ENCODE peak calls at places on chromosome 19, in ten cellular contexts. Y is endothelial cell; D is stimulated activated CD4-positive, alpha-beta T cell treated with anti-CD3 and anti-CD28 coated beads, Interleukin-4, amount 100 ng/mL, for 24 hours; H is GM12892; X is fibroblast of the aortic adventitia; F is ACHN; M is NCI-H774; L is naive thymus-derived CD4-positive, alpha-beta T cell; U is nephron progenitor cell; K is amygdala. N is an unnamed sample.

GRCh38 chr19:30448386-30449130 is 76.4 kb downstream of the ZNF536 start:
- DNase-seq in H (no peak), L (no peak), Y (no peak), K (no peak), X (no peak), U (no peak), M (no peak), D (no peak), F (no peak), N (no peak)

GRCh38 chr19:46374526-46375475 is 27.9 kb downstream of the PPP5C start:
- DNase-seq in F (no peak), U (no peak), L (no peak), X (no peak), Y (no peak), M (no peak), H (no peak), K (no peak), D (no peak), N (no peak)

GRCh38 chr19:45293682-45294081 is 29.0 kb downstream of the CKM start:
- DNase-seq in X (no peak), F (no peak), L (no peak), M (no peak), U (no peak), Y (no peak), K (no peak), D (peak), H (no peak), N (no peak)

GRCh38 chr19:4656102-4656501 is 14.0 kb downstream of the MYDGF start:
- DNase-seq in U (no peak), X (no peak), K (no peak), H (no peak), F (no peak), M (no peak), Y (no peak), L (no peak), D (no peak), N (no peak)

GRCh38 chr19:9729162-9729561 is 39.4 kb downstream of the ZNF846 start:
- DNase-seq in U (no peak), X (no peak), D (no peak), K (no peak), M (no peak), F (no peak), Y (no peak), H (no peak), L (no peak), N (no peak)

GRCh38 chr19:15249912-15250634 is 17.8 kb upstream of the EPHX3 start:
- DNase-seq in K (no peak), Y (no peak), F (no peak), X (peak), M (no peak), H (no peak), U (peak), L (no peak), D (no peak), N (peak)

GRCh38 chr19:7067716-7068115 is 1.8 kb upstream of the ZNF557 start:
- DNase-seq in H (no peak), Y (no peak), D (no peak), L (no peak), X (peak), U (no peak), M (no peak), F (no peak), K (no peak), N (no peak)

GRCh38 chr19:45477713-45478453 is 10.1 kb downstream of the FOSB start:
- DNase-seq in H (no peak), D (peak), K (no peak), X (no peak), F (peak), Y (no peak), M (peak), L (no peak), U (no peak), N (no peak)

GRCh38 chr19:13819242-13819641 is 24.0 kb downstream of the ZSWIM4 start:
- DNase-seq in U (no peak), Y (no peak), H (no peak), M (no peak), X (no peak), K (no peak), F (no peak), L (no peak), D (no peak), N (peak)

GRCh38 chr19:46860125-46860845 is 512 bp upstream of the ARHGAP35 start:
- DNase-seq in Y (peak), L (peak), F (peak), K (peak), X (peak), M (peak), D (peak), U (peak), H (peak), N (peak)

GRCh38 chr19:23787106-23787505 is 28.4 kb upstream of the ZNF681 start:
- DNase-seq in M (no peak), D (no peak), X (no peak), Y (no peak), L (no peak), F (no peak), H (no peak), K (no peak), U (no peak), N (no peak)

N was measured in H7.